ENCODE peak calls at places on chromosomes 11 and 22, in eight cellular contexts. One of them, this sample, is unnamed.
A peak's percentile ranks its signal among the peaks of the same experiment; 100 is the strongest.

GRCh38 chr11:12436266-12436665 is 58.9 kb downstream of the PARVA start:
- DNase-seq in aorta: no peak
- DNase-seq in activated T-cell treated with anti-CD3 and anti-CD28 coated beads for 1 hour: no peak
- DNase-seq in Calu3: no peak
- DNase-seq in activated CD8-positive, alpha-beta memory T cell treated with anti-CD3 and anti-CD28 coated beads for 1 hour: no peak
- DNase-seq in activated T-helper 1 cell treated with anti-CD3 and anti-CD28 coated beads, Interleukin-12 subunit alpha, Interleukin-12 subunit beta, Interleukin-2, Interleukin-4 antibody, amounts not matched to agents 30 ng/mL and 10 ng/mL and 1 ng/mL, durations not matched to agents 14 hours and 24 hours and 36 hours: no peak
- DNase-seq in activated gamma-delta T cell treated with anti-CD3 and anti-CD28 coated beads, Interleukin-2, amount 50 U/mL, for 16 hours: no peak
- DNase-seq in CD4-positive, alpha-beta memory T cell: no peak
- DNase-seq in this sample: no peak

GRCh38 chr11:6353367-6353987 is 33.2 kb upstream of the CAVIN3 start:
- DNase-seq in activated CD8-positive, alpha-beta memory T cell treated with anti-CD3 and anti-CD28 coated beads for 1 hour: peak; percentile 28
- DNase-seq in aorta: no peak
- DNase-seq in activated T-helper 1 cell treated with anti-CD3 and anti-CD28 coated beads, Interleukin-12 subunit alpha, Interleukin-12 subunit beta, Interleukin-2, Interleukin-4 antibody, amounts not matched to agents 30 ng/mL and 10 ng/mL and 1 ng/mL, durations not matched to agents 14 hours and 24 hours and 36 hours: peak; percentile 47
- DNase-seq in CD4-positive, alpha-beta memory T cell: peak; percentile 46
- DNase-seq in activated T-cell treated with anti-CD3 and anti-CD28 coated beads for 1 hour: peak; percentile 35
- DNase-seq in activated gamma-delta T cell treated with anti-CD3 and anti-CD28 coated beads, Interleukin-2, amount 50 U/mL, for 16 hours: peak; percentile 30
- DNase-seq in Calu3: peak; percentile 78
- DNase-seq in this sample: peak; percentile 86

GRCh38 chr11:23570828-23571227 is 710.6 kb upstream of the CCDC179 start:
- DNase-seq in activated T-helper 1 cell treated with anti-CD3 and anti-CD28 coated beads, Interleukin-12 subunit alpha, Interleukin-12 subunit beta, Interleukin-2, Interleukin-4 antibody, amounts not matched to agents 30 ng/mL and 10 ng/mL and 1 ng/mL, durations not matched to agents 14 hours and 24 hours and 36 hours: no peak
- DNase-seq in activated T-cell treated with anti-CD3 and anti-CD28 coated beads for 1 hour: no peak
- DNase-seq in CD4-positive, alpha-beta memory T cell: no peak
- DNase-seq in activated gamma-delta T cell treated with anti-CD3 and anti-CD28 coated beads, Interleukin-2, amount 50 U/mL, for 16 hours: no peak
- DNase-seq in aorta: no peak
- DNase-seq in activated CD8-positive, alpha-beta memory T cell treated with anti-CD3 and anti-CD28 coated beads for 1 hour: no peak
- DNase-seq in Calu3: no peak
- DNase-seq in this sample: no peak

GRCh38 chr22:28048529-28048928 is 129.5 kb upstream of the PITPNB start:
- DNase-seq in activated gamma-delta T cell treated with anti-CD3 and anti-CD28 coated beads, Interleukin-2, amount 50 U/mL, for 16 hours: no peak
- DNase-seq in CD4-positive, alpha-beta memory T cell: no peak
- DNase-seq in aorta: no peak
- DNase-seq in activated T-helper 1 cell treated with anti-CD3 and anti-CD28 coated beads, Interleukin-12 subunit alpha, Interleukin-12 subunit beta, Interleukin-2, Interleukin-4 antibody, amounts not matched to agents 30 ng/mL and 10 ng/mL and 1 ng/mL, durations not matched to agents 14 hours and 24 hours and 36 hours: no peak
- DNase-seq in activated CD8-positive, alpha-beta memory T cell treated with anti-CD3 and anti-CD28 coated beads for 1 hour: no peak
- DNase-seq in Calu3: no peak
- DNase-seq in activated T-cell treated with anti-CD3 and anti-CD28 coated beads for 1 hour: no peak
- DNase-seq in this sample: no peak

GRCh38 chr22:35995772-35996171 is 32.9 kb downstream of the RBFOX2 start:
- DNase-seq in activated gamma-delta T cell treated with anti-CD3 and anti-CD28 coated beads, Interleukin-2, amount 50 U/mL, for 16 hours: no peak
- DNase-seq in activated T-cell treated with anti-CD3 and anti-CD28 coated beads for 1 hour: no peak
- DNase-seq in Calu3: no peak
- DNase-seq in aorta: peak; percentile 79
- DNase-seq in activated T-helper 1 cell treated with anti-CD3 and anti-CD28 coated beads, Interleukin-12 subunit alpha, Interleukin-12 subunit beta, Interleukin-2, Interleukin-4 antibody, amounts not matched to agents 30 ng/mL and 10 ng/mL and 1 ng/mL, durations not matched to agents 14 hours and 24 hours and 36 hours: no peak
- DNase-seq in CD4-positive, alpha-beta memory T cell: no peak
- DNase-seq in activated CD8-positive, alpha-beta memory T cell treated with anti-CD3 and anti-CD28 coated beads for 1 hour: no peak
- DNase-seq in this sample: no peak

GRCh38 chr11:782264-783174 is 5.2 kb upstream of the GATD1 start:
- DNase-seq in Calu3: no peak
- DNase-seq in activated T-helper 1 cell treated with anti-CD3 and anti-CD28 coated beads, Interleukin-12 subunit alpha, Interleukin-12 subunit beta, Interleukin-2, Interleukin-4 antibody, amounts not matched to agents 30 ng/mL and 10 ng/mL and 1 ng/mL, durations not matched to agents 14 hours and 24 hours and 36 hours: no peak
- DNase-seq in activated CD8-positive, alpha-beta memory T cell treated with anti-CD3 and anti-CD28 coated beads for 1 hour: no peak
- DNase-seq in aorta: no peak
- DNase-seq in activated gamma-delta T cell treated with anti-CD3 and anti-CD28 coated beads, Interleukin-2, amount 50 U/mL, for 16 hours: no peak
- DNase-seq in activated T-cell treated with anti-CD3 and anti-CD28 coated beads for 1 hour: no peak
- DNase-seq in CD4-positive, alpha-beta memory T cell: no peak
- DNase-seq in this sample: no peak

GRCh38 chr11:128499613-128500213 is 87.6 kb downstream of the ETS1 start:
- DNase-seq in activated CD8-positive, alpha-beta memory T cell treated with anti-CD3 and anti-CD28 coated beads for 1 hour: no peak
- DNase-seq in activated gamma-delta T cell treated with anti-CD3 and anti-CD28 coated beads, Interleukin-2, amount 50 U/mL, for 16 hours: no peak
- DNase-seq in aorta: no peak
- DNase-seq in activated T-helper 1 cell treated with anti-CD3 and anti-CD28 coated beads, Interleukin-12 subunit alpha, Interleukin-12 subunit beta, Interleukin-2, Interleukin-4 antibody, amounts not matched to agents 30 ng/mL and 10 ng/mL and 1 ng/mL, durations not matched to agents 14 hours and 24 hours and 36 hours: no peak
- DNase-seq in activated T-cell treated with anti-CD3 and anti-CD28 coated beads for 1 hour: no peak
- DNase-seq in Calu3: no peak
- DNase-seq in CD4-positive, alpha-beta memory T cell: no peak
- DNase-seq in this sample: no peak

GRCh38 chr11:47340980-47341775 is 11.3 kb downstream of the MYBPC3 start:
- DNase-seq in activated gamma-delta T cell treated with anti-CD3 and anti-CD28 coated beads, Interleukin-2, amount 50 U/mL, for 16 hours: no peak
- DNase-seq in Calu3: no peak
- DNase-seq in aorta: peak; percentile 41
- DNase-seq in activated T-helper 1 cell treated with anti-CD3 and anti-CD28 coated beads, Interleukin-12 subunit alpha, Interleukin-12 subunit beta, Interleukin-2, Interleukin-4 antibody, amounts not matched to agents 30 ng/mL and 10 ng/mL and 1 ng/mL, durations not matched to agents 14 hours and 24 hours and 36 hours: no peak
- DNase-seq in activated T-cell treated with anti-CD3 and anti-CD28 coated beads for 1 hour: no peak
- DNase-seq in activated CD8-positive, alpha-beta memory T cell treated with anti-CD3 and anti-CD28 coated beads for 1 hour: no peak
- DNase-seq in CD4-positive, alpha-beta memory T cell: no peak
- DNase-seq in this sample: no peak

GRCh38 chr11:117818036-117818858 is 6.3 kb downstream of the FXYD2 start:
- DNase-seq in Calu3: no peak
- DNase-seq in activated CD8-positive, alpha-beta memory T cell treated with anti-CD3 and anti-CD28 coated beads for 1 hour: no peak
- DNase-seq in CD4-positive, alpha-beta memory T cell: no peak
- DNase-seq in activated T-helper 1 cell treated with anti-CD3 and anti-CD28 coated beads, Interleukin-12 subunit alpha, Interleukin-12 subunit beta, Interleukin-2, Interleukin-4 antibody, amounts not matched to agents 30 ng/mL and 10 ng/mL and 1 ng/mL, durations not matched to agents 14 hours and 24 hours and 36 hours: peak; percentile 67
- DNase-seq in activated gamma-delta T cell treated with anti-CD3 and anti-CD28 coated beads, Interleukin-2, amount 50 U/mL, for 16 hours: peak; percentile 45
- DNase-seq in activated T-cell treated with anti-CD3 and anti-CD28 coated beads for 1 hour: no peak
- DNase-seq in aorta: peak; percentile 40
- DNase-seq in this sample: no peak

GRCh38 chr11:5694642-5695041 is 5.1 kb downstream of the TRIM22 start:
- DNase-seq in CD4-positive, alpha-beta memory T cell: no peak
- DNase-seq in activated T-helper 1 cell treated with anti-CD3 and anti-CD28 coated beads, Interleukin-12 subunit alpha, Interleukin-12 subunit beta, Interleukin-2, Interleukin-4 antibody, amounts not matched to agents 30 ng/mL and 10 ng/mL and 1 ng/mL, durations not matched to agents 14 hours and 24 hours and 36 hours: no peak
- DNase-seq in activated gamma-delta T cell treated with anti-CD3 and anti-CD28 coated beads, Interleukin-2, amount 50 U/mL, for 16 hours: no peak
- DNase-seq in Calu3: no peak
- DNase-seq in activated CD8-positive, alpha-beta memory T cell treated with anti-CD3 and anti-CD28 coated beads for 1 hour: no peak
- DNase-seq in aorta: no peak
- DNase-seq in activated T-cell treated with anti-CD3 and anti-CD28 coated beads for 1 hour: no peak
- DNase-seq in this sample: no peak

GRCh38 chr11:122755409-122755808 is 82.9 kb upstream of the CRTAM start:
- DNase-seq in activated CD8-positive, alpha-beta memory T cell treated with anti-CD3 and anti-CD28 coated beads for 1 hour: no peak
- DNase-seq in activated T-helper 1 cell treated with anti-CD3 and anti-CD28 coated beads, Interleukin-12 subunit alpha, Interleukin-12 subunit beta, Interleukin-2, Interleukin-4 antibody, amounts not matched to agents 30 ng/mL and 10 ng/mL and 1 ng/mL, durations not matched to agents 14 hours and 24 hours and 36 hours: no peak
- DNase-seq in activated gamma-delta T cell treated with anti-CD3 and anti-CD28 coated beads, Interleukin-2, amount 50 U/mL, for 16 hours: no peak
- DNase-seq in Calu3: no peak
- DNase-seq in CD4-positive, alpha-beta memory T cell: no peak
- DNase-seq in activated T-cell treated with anti-CD3 and anti-CD28 coated beads for 1 hour: no peak
- DNase-seq in aorta: no peak
- DNase-seq in this sample: no peak

GRCh38 chr22:38935023-38935422 is 22.4 kb upstream of the APOBEC3A start:
- DNase-seq in CD4-positive, alpha-beta memory T cell: no peak
- DNase-seq in activated T-helper 1 cell treated with anti-CD3 and anti-CD28 coated beads, Interleukin-12 subunit alpha, Interleukin-12 subunit beta, Interleukin-2, Interleukin-4 antibody, amounts not matched to agents 30 ng/mL and 10 ng/mL and 1 ng/mL, durations not matched to agents 14 hours and 24 hours and 36 hours: no peak
- DNase-seq in Calu3: peak; percentile 97
- DNase-seq in activated CD8-positive, alpha-beta memory T cell treated with anti-CD3 and anti-CD28 coated beads for 1 hour: no peak
- DNase-seq in activated T-cell treated with anti-CD3 and anti-CD28 coated beads for 1 hour: no peak
- DNase-seq in aorta: no peak
- DNase-seq in activated gamma-delta T cell treated with anti-CD3 and anti-CD28 coated beads, Interleukin-2, amount 50 U/mL, for 16 hours: no peak
- DNase-seq in this sample: peak; percentile 99

GRCh38 chr11:134478611-134479010 is 66.6 kb upstream of the B3GAT1 start:
- DNase-seq in activated T-cell treated with anti-CD3 and anti-CD28 coated beads for 1 hour: no peak
- DNase-seq in CD4-positive, alpha-beta memory T cell: no peak
- DNase-seq in activated gamma-delta T cell treated with anti-CD3 and anti-CD28 coated beads, Interleukin-2, amount 50 U/mL, for 16 hours: no peak
- DNase-seq in activated CD8-positive, alpha-beta memory T cell treated with anti-CD3 and anti-CD28 coated beads for 1 hour: no peak
- DNase-seq in Calu3: no peak
- DNase-seq in activated T-helper 1 cell treated with anti-CD3 and anti-CD28 coated beads, Interleukin-12 subunit alpha, Interleukin-12 subunit beta, Interleukin-2, Interleukin-4 antibody, amounts not matched to agents 30 ng/mL and 10 ng/mL and 1 ng/mL, durations not matched to agents 14 hours and 24 hours and 36 hours: no peak
- DNase-seq in aorta: no peak
- DNase-seq in this sample: no peak

GRCh38 chr22:28279888-28280287 is 360.8 kb upstream of the PITPNB start:
- DNase-seq in activated gamma-delta T cell treated with anti-CD3 and anti-CD28 coated beads, Interleukin-2, amount 50 U/mL, for 16 hours: no peak
- DNase-seq in activated T-cell treated with anti-CD3 and anti-CD28 coated beads for 1 hour: no peak
- DNase-seq in CD4-positive, alpha-beta memory T cell: no peak
- DNase-seq in aorta: no peak
- DNase-seq in activated T-helper 1 cell treated with anti-CD3 and anti-CD28 coated beads, Interleukin-12 subunit alpha, Interleukin-12 subunit beta, Interleukin-2, Interleukin-4 antibody, amounts not matched to agents 30 ng/mL and 10 ng/mL and 1 ng/mL, durations not matched to agents 14 hours and 24 hours and 36 hours: no peak
- DNase-seq in activated CD8-positive, alpha-beta memory T cell treated with anti-CD3 and anti-CD28 coated beads for 1 hour: no peak
- DNase-seq in Calu3: no peak
- DNase-seq in this sample: no peak

GRCh38 chr11:16813141-16813540 is 74.7 kb downstream of the C11orf58 start:
- DNase-seq in activated gamma-delta T cell treated with anti-CD3 and anti-CD28 coated beads, Interleukin-2, amount 50 U/mL, for 16 hours: no peak
- DNase-seq in activated T-cell treated with anti-CD3 and anti-CD28 coated beads for 1 hour: no peak
- DNase-seq in Calu3: no peak
- DNase-seq in CD4-positive, alpha-beta memory T cell: no peak
- DNase-seq in activated T-helper 1 cell treated with anti-CD3 and anti-CD28 coated beads, Interleukin-12 subunit alpha, Interleukin-12 subunit beta, Interleukin-2, Interleukin-4 antibody, amounts not matched to agents 30 ng/mL and 10 ng/mL and 1 ng/mL, durations not matched to agents 14 hours and 24 hours and 36 hours: no peak
- DNase-seq in activated CD8-positive, alpha-beta memory T cell treated with anti-CD3 and anti-CD28 coated beads for 1 hour: no peak
- DNase-seq in aorta: peak; percentile 60
- DNase-seq in this sample: no peak

GRCh38 chr11:9757809-9758675 is 94.2 kb downstream of the SWAP70 start:
- DNase-seq in Calu3: peak; percentile 87
- DNase-seq in activated T-helper 1 cell treated with anti-CD3 and anti-CD28 coated beads, Interleukin-12 subunit alpha, Interleukin-12 subunit beta, Interleukin-2, Interleukin-4 antibody, amounts not matched to agents 30 ng/mL and 10 ng/mL and 1 ng/mL, durations not matched to agents 14 hours and 24 hours and 36 hours: peak; percentile 87
- DNase-seq in activated gamma-delta T cell treated with anti-CD3 and anti-CD28 coated beads, Interleukin-2, amount 50 U/mL, for 16 hours: peak; percentile 89
- DNase-seq in activated T-cell treated with anti-CD3 and anti-CD28 coated beads for 1 hour: peak; percentile 92
- DNase-seq in activated CD8-positive, alpha-beta memory T cell treated with anti-CD3 and anti-CD28 coated beads for 1 hour: peak; percentile 88
- DNase-seq in CD4-positive, alpha-beta memory T cell: peak; percentile 90
- DNase-seq in aorta: peak; percentile 94
- DNase-seq in this sample: peak; percentile 85

GRCh38 chr11:67393437-67393836 is 1.7 kb downstream of the RAD9A start:
- DNase-seq in CD4-positive, alpha-beta memory T cell: no peak
- DNase-seq in activated CD8-positive, alpha-beta memory T cell treated with anti-CD3 and anti-CD28 coated beads for 1 hour: no peak
- DNase-seq in aorta: no peak
- DNase-seq in Calu3: no peak
- DNase-seq in activated gamma-delta T cell treated with anti-CD3 and anti-CD28 coated beads, Interleukin-2, amount 50 U/mL, for 16 hours: no peak
- DNase-seq in activated T-helper 1 cell treated with anti-CD3 and anti-CD28 coated beads, Interleukin-12 subunit alpha, Interleukin-12 subunit beta, Interleukin-2, Interleukin-4 antibody, amounts not matched to agents 30 ng/mL and 10 ng/mL and 1 ng/mL, durations not matched to agents 14 hours and 24 hours and 36 hours: no peak
- DNase-seq in activated T-cell treated with anti-CD3 and anti-CD28 coated beads for 1 hour: no peak
- DNase-seq in this sample: no peak

GRCh38 chr11:87439981-87440760 is 402.4 kb downstream of the TMEM135 start:
- DNase-seq in CD4-positive, alpha-beta memory T cell: no peak
- DNase-seq in activated CD8-positive, alpha-beta memory T cell treated with anti-CD3 and anti-CD28 coated beads for 1 hour: no peak
- DNase-seq in aorta: no peak
- DNase-seq in activated T-helper 1 cell treated with anti-CD3 and anti-CD28 coated beads, Interleukin-12 subunit alpha, Interleukin-12 subunit beta, Interleukin-2, Interleukin-4 antibody, amounts not matched to agents 30 ng/mL and 10 ng/mL and 1 ng/mL, durations not matched to agents 14 hours and 24 hours and 36 hours: no peak
- DNase-seq in Calu3: no peak
- DNase-seq in activated gamma-delta T cell treated with anti-CD3 and anti-CD28 coated beads, Interleukin-2, amount 50 U/mL, for 16 hours: no peak
- DNase-seq in activated T-cell treated with anti-CD3 and anti-CD28 coated beads for 1 hour: no peak
- DNase-seq in this sample: no peak

GRCh38 chr11:13667245-13667644 is 1.2 kb upstream of the FAR1 start:
- DNase-seq in Calu3: no peak
- DNase-seq in activated gamma-delta T cell treated with anti-CD3 and anti-CD28 coated beads, Interleukin-2, amount 50 U/mL, for 16 hours: no peak
- DNase-seq in activated T-helper 1 cell treated with anti-CD3 and anti-CD28 coated beads, Interleukin-12 subunit alpha, Interleukin-12 subunit beta, Interleukin-2, Interleukin-4 antibody, amounts not matched to agents 30 ng/mL and 10 ng/mL and 1 ng/mL, durations not matched to agents 14 hours and 24 hours and 36 hours: no peak
- DNase-seq in aorta: no peak
- DNase-seq in activated CD8-positive, alpha-beta memory T cell treated with anti-CD3 and anti-CD28 coated beads for 1 hour: no peak
- DNase-seq in CD4-positive, alpha-beta memory T cell: no peak
- DNase-seq in activated T-cell treated with anti-CD3 and anti-CD28 coated beads for 1 hour: no peak
- DNase-seq in this sample: no peak

GRCh38 chr11:130159657-130160459 is at the start of gene ST14:
- DNase-seq in activated T-helper 1 cell treated with anti-CD3 and anti-CD28 coated beads, Interleukin-12 subunit alpha, Interleukin-12 subunit beta, Interleukin-2, Interleukin-4 antibody, amounts not matched to agents 30 ng/mL and 10 ng/mL and 1 ng/mL, durations not matched to agents 14 hours and 24 hours and 36 hours: no peak
- DNase-seq in activated CD8-positive, alpha-beta memory T cell treated with anti-CD3 and anti-CD28 coated beads for 1 hour: no peak
- DNase-seq in activated T-cell treated with anti-CD3 and anti-CD28 coated beads for 1 hour: no peak
- DNase-seq in activated gamma-delta T cell treated with anti-CD3 and anti-CD28 coated beads, Interleukin-2, amount 50 U/mL, for 16 hours: no peak
- DNase-seq in CD4-positive, alpha-beta memory T cell: no peak
- DNase-seq in aorta: no peak
- DNase-seq in Calu3: peak; percentile 81
- DNase-seq in this sample: peak; percentile 81

GRCh38 chr11:35600439-35600838 is 17.8 kb upstream of the FJX1 start:
- DNase-seq in activated CD8-positive, alpha-beta memory T cell treated with anti-CD3 and anti-CD28 coated beads for 1 hour: no peak
- DNase-seq in aorta: no peak
- DNase-seq in activated gamma-delta T cell treated with anti-CD3 and anti-CD28 coated beads, Interleukin-2, amount 50 U/mL, for 16 hours: no peak
- DNase-seq in activated T-helper 1 cell treated with anti-CD3 and anti-CD28 coated beads, Interleukin-12 subunit alpha, Interleukin-12 subunit beta, Interleukin-2, Interleukin-4 antibody, amounts not matched to agents 30 ng/mL and 10 ng/mL and 1 ng/mL, durations not matched to agents 14 hours and 24 hours and 36 hours: no peak
- DNase-seq in Calu3: no peak
- DNase-seq in activated T-cell treated with anti-CD3 and anti-CD28 coated beads for 1 hour: no peak
- DNase-seq in CD4-positive, alpha-beta memory T cell: no peak
- DNase-seq in this sample: no peak

GRCh38 chr11:87431386-87431785 is 393.7 kb downstream of the TMEM135 start:
- DNase-seq in Calu3: no peak
- DNase-seq in activated CD8-positive, alpha-beta memory T cell treated with anti-CD3 and anti-CD28 coated beads for 1 hour: no peak
- DNase-seq in activated gamma-delta T cell treated with anti-CD3 and anti-CD28 coated beads, Interleukin-2, amount 50 U/mL, for 16 hours: no peak
- DNase-seq in activated T-helper 1 cell treated with anti-CD3 and anti-CD28 coated beads, Interleukin-12 subunit alpha, Interleukin-12 subunit beta, Interleukin-2, Interleukin-4 antibody, amounts not matched to agents 30 ng/mL and 10 ng/mL and 1 ng/mL, durations not matched to agents 14 hours and 24 hours and 36 hours: no peak
- DNase-seq in aorta: no peak
- DNase-seq in activated T-cell treated with anti-CD3 and anti-CD28 coated beads for 1 hour: no peak
- DNase-seq in CD4-positive, alpha-beta memory T cell: no peak
- DNase-seq in this sample: no peak

GRCh38 chr22:42855211-42855610 is 1.9 kb downstream of the ARFGAP3 start:
- DNase-seq in CD4-positive, alpha-beta memory T cell: no peak
- DNase-seq in aorta: no peak
- DNase-seq in Calu3: no peak
- DNase-seq in activated T-cell treated with anti-CD3 and anti-CD28 coated beads for 1 hour: no peak
- DNase-seq in activated gamma-delta T cell treated with anti-CD3 and anti-CD28 coated beads, Interleukin-2, amount 50 U/mL, for 16 hours: no peak
- DNase-seq in activated CD8-positive, alpha-beta memory T cell treated with anti-CD3 and anti-CD28 coated beads for 1 hour: no peak
- DNase-seq in activated T-helper 1 cell treated with anti-CD3 and anti-CD28 coated beads, Interleukin-12 subunit alpha, Interleukin-12 subunit beta, Interleukin-2, Interleukin-4 antibody, amounts not matched to agents 30 ng/mL and 10 ng/mL and 1 ng/mL, durations not matched to agents 14 hours and 24 hours and 36 hours: no peak
- DNase-seq in this sample: no peak

GRCh38 chr22:37329239-37330140 is 47.2 kb downstream of the CYTH4 start:
- DNase-seq in activated gamma-delta T cell treated with anti-CD3 and anti-CD28 coated beads, Interleukin-2, amount 50 U/mL, for 16 hours: no peak
- DNase-seq in aorta: no peak
- DNase-seq in activated T-helper 1 cell treated with anti-CD3 and anti-CD28 coated beads, Interleukin-12 subunit alpha, Interleukin-12 subunit beta, Interleukin-2, Interleukin-4 antibody, amounts not matched to agents 30 ng/mL and 10 ng/mL and 1 ng/mL, durations not matched to agents 14 hours and 24 hours and 36 hours: no peak
- DNase-seq in Calu3: no peak
- DNase-seq in activated CD8-positive, alpha-beta memory T cell treated with anti-CD3 and anti-CD28 coated beads for 1 hour: no peak
- DNase-seq in CD4-positive, alpha-beta memory T cell: no peak
- DNase-seq in activated T-cell treated with anti-CD3 and anti-CD28 coated beads for 1 hour: no peak
- DNase-seq in this sample: no peak

GRCh38 chr22:27749597-27750225 is 51.8 kb downstream of the MN1 start:
- DNase-seq in activated T-helper 1 cell treated with anti-CD3 and anti-CD28 coated beads, Interleukin-12 subunit alpha, Interleukin-12 subunit beta, Interleukin-2, Interleukin-4 antibody, amounts not matched to agents 30 ng/mL and 10 ng/mL and 1 ng/mL, durations not matched to agents 14 hours and 24 hours and 36 hours: no peak
- DNase-seq in activated T-cell treated with anti-CD3 and anti-CD28 coated beads for 1 hour: no peak
- DNase-seq in Calu3: no peak
- DNase-seq in activated gamma-delta T cell treated with anti-CD3 and anti-CD28 coated beads, Interleukin-2, amount 50 U/mL, for 16 hours: no peak
- DNase-seq in CD4-positive, alpha-beta memory T cell: no peak
- DNase-seq in activated CD8-positive, alpha-beta memory T cell treated with anti-CD3 and anti-CD28 coated beads for 1 hour: no peak
- DNase-seq in aorta: peak; percentile 62
- DNase-seq in this sample: no peak

GRCh38 chr11:16669799-16670415 is 68.5 kb upstream of the C11orf58 start:
- DNase-seq in Calu3: peak; percentile 79
- DNase-seq in activated T-cell treated with anti-CD3 and anti-CD28 coated beads for 1 hour: no peak
- DNase-seq in activated T-helper 1 cell treated with anti-CD3 and anti-CD28 coated beads, Interleukin-12 subunit alpha, Interleukin-12 subunit beta, Interleukin-2, Interleukin-4 antibody, amounts not matched to agents 30 ng/mL and 10 ng/mL and 1 ng/mL, durations not matched to agents 14 hours and 24 hours and 36 hours: no peak
- DNase-seq in activated gamma-delta T cell treated with anti-CD3 and anti-CD28 coated beads, Interleukin-2, amount 50 U/mL, for 16 hours: no peak
- DNase-seq in CD4-positive, alpha-beta memory T cell: no peak
- DNase-seq in aorta: no peak
- DNase-seq in activated CD8-positive, alpha-beta memory T cell treated with anti-CD3 and anti-CD28 coated beads for 1 hour: no peak
- DNase-seq in this sample: peak; percentile 49

GRCh38 chr22:36012332-36012731 is 16.3 kb downstream of the RBFOX2 start:
- DNase-seq in activated gamma-delta T cell treated with anti-CD3 and anti-CD28 coated beads, Interleukin-2, amount 50 U/mL, for 16 hours: no peak
- DNase-seq in activated T-helper 1 cell treated with anti-CD3 and anti-CD28 coated beads, Interleukin-12 subunit alpha, Interleukin-12 subunit beta, Interleukin-2, Interleukin-4 antibody, amounts not matched to agents 30 ng/mL and 10 ng/mL and 1 ng/mL, durations not matched to agents 14 hours and 24 hours and 36 hours: no peak
- DNase-seq in Calu3: no peak
- DNase-seq in CD4-positive, alpha-beta memory T cell: no peak
- DNase-seq in aorta: no peak
- DNase-seq in activated T-cell treated with anti-CD3 and anti-CD28 coated beads for 1 hour: no peak
- DNase-seq in activated CD8-positive, alpha-beta memory T cell treated with anti-CD3 and anti-CD28 coated beads for 1 hour: no peak
- DNase-seq in this sample: no peak

GRCh38 chr11:13745165-13745564 is 76.7 kb downstream of the FAR1 start:
- DNase-seq in activated T-helper 1 cell treated with anti-CD3 and anti-CD28 coated beads, Interleukin-12 subunit alpha, Interleukin-12 subunit beta, Interleukin-2, Interleukin-4 antibody, amounts not matched to agents 30 ng/mL and 10 ng/mL and 1 ng/mL, durations not matched to agents 14 hours and 24 hours and 36 hours: no peak
- DNase-seq in activated gamma-delta T cell treated with anti-CD3 and anti-CD28 coated beads, Interleukin-2, amount 50 U/mL, for 16 hours: no peak
- DNase-seq in aorta: no peak
- DNase-seq in activated T-cell treated with anti-CD3 and anti-CD28 coated beads for 1 hour: no peak
- DNase-seq in Calu3: no peak
- DNase-seq in CD4-positive, alpha-beta memory T cell: no peak
- DNase-seq in activated CD8-positive, alpha-beta memory T cell treated with anti-CD3 and anti-CD28 coated beads for 1 hour: no peak
- DNase-seq in this sample: no peak

GRCh38 chr11:28481673-28482480 is 373.7 kb downstream of the METTL15 start:
- DNase-seq in activated T-cell treated with anti-CD3 and anti-CD28 coated beads for 1 hour: no peak
- DNase-seq in CD4-positive, alpha-beta memory T cell: no peak
- DNase-seq in Calu3: no peak
- DNase-seq in activated T-helper 1 cell treated with anti-CD3 and anti-CD28 coated beads, Interleukin-12 subunit alpha, Interleukin-12 subunit beta, Interleukin-2, Interleukin-4 antibody, amounts not matched to agents 30 ng/mL and 10 ng/mL and 1 ng/mL, durations not matched to agents 14 hours and 24 hours and 36 hours: no peak
- DNase-seq in activated CD8-positive, alpha-beta memory T cell treated with anti-CD3 and anti-CD28 coated beads for 1 hour: no peak
- DNase-seq in aorta: no peak
- DNase-seq in activated gamma-delta T cell treated with anti-CD3 and anti-CD28 coated beads, Interleukin-2, amount 50 U/mL, for 16 hours: no peak
- DNase-seq in this sample: no peak

GRCh38 chr11:13962562-13963168 is at the start of gene SPON1:
- DNase-seq in activated T-helper 1 cell treated with anti-CD3 and anti-CD28 coated beads, Interleukin-12 subunit alpha, Interleukin-12 subunit beta, Interleukin-2, Interleukin-4 antibody, amounts not matched to agents 30 ng/mL and 10 ng/mL and 1 ng/mL, durations not matched to agents 14 hours and 24 hours and 36 hours: peak; percentile 13
- DNase-seq in Calu3: no peak
- DNase-seq in activated gamma-delta T cell treated with anti-CD3 and anti-CD28 coated beads, Interleukin-2, amount 50 U/mL, for 16 hours: peak; percentile 16
- DNase-seq in aorta: peak; percentile 62
- DNase-seq in activated T-cell treated with anti-CD3 and anti-CD28 coated beads for 1 hour: peak; percentile 32
- DNase-seq in activated CD8-positive, alpha-beta memory T cell treated with anti-CD3 and anti-CD28 coated beads for 1 hour: peak; percentile 25
- DNase-seq in CD4-positive, alpha-beta memory T cell: peak; percentile 47
- DNase-seq in this sample: no peak

GRCh38 chr11:69335010-69335409 is 41.1 kb downstream of the MYEOV start:
- DNase-seq in activated T-cell treated with anti-CD3 and anti-CD28 coated beads for 1 hour: no peak
- DNase-seq in Calu3: no peak
- DNase-seq in activated T-helper 1 cell treated with anti-CD3 and anti-CD28 coated beads, Interleukin-12 subunit alpha, Interleukin-12 subunit beta, Interleukin-2, Interleukin-4 antibody, amounts not matched to agents 30 ng/mL and 10 ng/mL and 1 ng/mL, durations not matched to agents 14 hours and 24 hours and 36 hours: no peak
- DNase-seq in activated gamma-delta T cell treated with anti-CD3 and anti-CD28 coated beads, Interleukin-2, amount 50 U/mL, for 16 hours: no peak
- DNase-seq in activated CD8-positive, alpha-beta memory T cell treated with anti-CD3 and anti-CD28 coated beads for 1 hour: no peak
- DNase-seq in CD4-positive, alpha-beta memory T cell: no peak
- DNase-seq in aorta: no peak
- DNase-seq in this sample: no peak

GRCh38 chr11:82750643-82751139 is 17.0 kb upstream of the FAM181B start:
- DNase-seq in activated T-cell treated with anti-CD3 and anti-CD28 coated beads for 1 hour: no peak
- DNase-seq in activated T-helper 1 cell treated with anti-CD3 and anti-CD28 coated beads, Interleukin-12 subunit alpha, Interleukin-12 subunit beta, Interleukin-2, Interleukin-4 antibody, amounts not matched to agents 30 ng/mL and 10 ng/mL and 1 ng/mL, durations not matched to agents 14 hours and 24 hours and 36 hours: peak; percentile 4
- DNase-seq in aorta: no peak
- DNase-seq in Calu3: no peak
- DNase-seq in activated gamma-delta T cell treated with anti-CD3 and anti-CD28 coated beads, Interleukin-2, amount 50 U/mL, for 16 hours: no peak
- DNase-seq in CD4-positive, alpha-beta memory T cell: peak; percentile 26
- DNase-seq in activated CD8-positive, alpha-beta memory T cell treated with anti-CD3 and anti-CD28 coated beads for 1 hour: no peak
- DNase-seq in this sample: no peak